ENCODE peak calls at places on chromosomes 5 and 9, in seven cellular contexts. One of them, this sample, is unnamed. For H3K4me1, the result is how much of the 10 kb centered on the place peaks cover.

GRCh38 chr9:98378206-98379193 is 123.1 kb upstream of the TBC1D2 start:
- DNase-seq in CD8-positive, alpha-beta T cell: no peak
- DNase-seq in cardiac muscle cell: peak
- DNase-seq in ovary: no peak
- DNase-seq in colonic mucosa: no peak
- DNase-seq in A549: no peak
- DNase-seq in left ventricle myocardium inferior: no peak
- DNase-seq in this sample: no peak

GRCh38 chr9:21110708-21111576 is 30.7 kb downstream of the IFNW1 start:
- DNase-seq in CD8-positive, alpha-beta T cell: peak
- DNase-seq in cardiac muscle cell: peak
- DNase-seq in ovary: no peak
- DNase-seq in colonic mucosa: no peak
- DNase-seq in A549: peak
- DNase-seq in left ventricle myocardium inferior: no peak
- DNase-seq in this sample: no peak

GRCh38 chr5:83401122-83401620 is 70.4 kb upstream of the VCAN start:
- DNase-seq in CD8-positive, alpha-beta T cell: no peak
- DNase-seq in cardiac muscle cell: peak
- DNase-seq in ovary: no peak
- DNase-seq in colonic mucosa: no peak
- DNase-seq in A549: no peak
- DNase-seq in left ventricle myocardium inferior: no peak
- DNase-seq in this sample: no peak

GRCh38 chr5:14444988-14445387 is 136.6 kb upstream of the OTULINL start:
- DNase-seq in CD8-positive, alpha-beta T cell: no peak
- DNase-seq in cardiac muscle cell: no peak
- DNase-seq in ovary: no peak
- DNase-seq in colonic mucosa: peak
- DNase-seq in A549: no peak
- DNase-seq in left ventricle myocardium inferior: no peak
- DNase-seq in this sample: no peak

GRCh38 chr5:114524221-114524620 is 162.4 kb downstream of the KCNN2 start:
- DNase-seq in CD8-positive, alpha-beta T cell: no peak
- DNase-seq in cardiac muscle cell: no peak
- DNase-seq in ovary: no peak
- DNase-seq in colonic mucosa: no peak
- DNase-seq in A549: no peak
- DNase-seq in left ventricle myocardium inferior: no peak
- DNase-seq in this sample: no peak

GRCh38 chr5:14870347-14871083 is 1.1 kb downstream of the ANKH start:
- DNase-seq in CD8-positive, alpha-beta T cell: peak
- DNase-seq in cardiac muscle cell: no peak
- DNase-seq in ovary: peak
- DNase-seq in colonic mucosa: peak
- DNase-seq in A549: no peak
- DNase-seq in left ventricle myocardium inferior: peak
- DNase-seq in this sample: no peak

GRCh38 chr5:37722236-37723146 is 117.3 kb downstream of the GDNF start:
- DNase-seq in CD8-positive, alpha-beta T cell: no peak
- DNase-seq in cardiac muscle cell: peak
- DNase-seq in ovary: no peak
- DNase-seq in colonic mucosa: no peak
- DNase-seq in A549: peak
- DNase-seq in left ventricle myocardium inferior: no peak
- DNase-seq in this sample: no peak

GRCh38 chr9:16344343-16344742 is 526.1 kb downstream of the BNC2 start:
- DNase-seq in CD8-positive, alpha-beta T cell: no peak
- DNase-seq in cardiac muscle cell: peak
- DNase-seq in ovary: peak
- DNase-seq in colonic mucosa: no peak
- DNase-seq in A549: peak
- DNase-seq in left ventricle myocardium inferior: no peak
- DNase-seq in this sample: no peak

GRCh38 chr5:108620516-108620915 is 127.2 kb upstream of the FER start:
- DNase-seq in CD8-positive, alpha-beta T cell: no peak
- DNase-seq in cardiac muscle cell: no peak
- DNase-seq in ovary: no peak
- DNase-seq in colonic mucosa: no peak
- DNase-seq in A549: no peak
- DNase-seq in left ventricle myocardium inferior: no peak
- DNase-seq in this sample: no peak

GRCh38 chr5:170267431-170268152 is 30.0 kb downstream of the LCP2 start:
- DNase-seq in CD8-positive, alpha-beta T cell: peak
- DNase-seq in cardiac muscle cell: peak
- DNase-seq in ovary: peak
- DNase-seq in colonic mucosa: peak
- DNase-seq in A549: peak
- DNase-seq in left ventricle myocardium inferior: peak
- DNase-seq in this sample: peak

GRCh38 chr9:89360465-89360864 is 42.2 kb downstream of the SECISBP2 start:
- DNase-seq in CD8-positive, alpha-beta T cell: no peak
- DNase-seq in cardiac muscle cell: no peak
- DNase-seq in ovary: no peak
- DNase-seq in colonic mucosa: no peak
- DNase-seq in A549: no peak
- DNase-seq in left ventricle myocardium inferior: no peak
- DNase-seq in this sample: peak

GRCh38 chr5:94618029-94618492 is 343 bp downstream of the KIAA0825 start:
- DNase-seq in CD8-positive, alpha-beta T cell: no peak
- DNase-seq in cardiac muscle cell: peak
- DNase-seq in ovary: peak
- DNase-seq in colonic mucosa: peak
- DNase-seq in A549: peak
- DNase-seq in left ventricle myocardium inferior: peak
- DNase-seq in this sample: peak

GRCh38 chr5:32274548-32275420 is 38.0 kb downstream of the MTMR12 start:
- DNase-seq in CD8-positive, alpha-beta T cell: no peak
- DNase-seq in cardiac muscle cell: peak
- DNase-seq in ovary: peak
- DNase-seq in colonic mucosa: no peak
- DNase-seq in A549: no peak
- DNase-seq in left ventricle myocardium inferior: no peak
- DNase-seq in this sample: no peak

GRCh38 chr9:100577776-100578448 is at the start of gene CAVIN4:
- DNase-seq in CD8-positive, alpha-beta T cell: no peak
- DNase-seq in cardiac muscle cell: peak
- DNase-seq in ovary: no peak
- DNase-seq in colonic mucosa: no peak
- DNase-seq in A549: no peak
- DNase-seq in left ventricle myocardium inferior: no peak
- DNase-seq in this sample: no peak

GRCh38 chr5:173053041-173053440 is 3.1 kb upstream of the CREBRF start:
- DNase-seq in CD8-positive, alpha-beta T cell: no peak
- DNase-seq in cardiac muscle cell: no peak
- DNase-seq in ovary: no peak
- DNase-seq in colonic mucosa: no peak
- DNase-seq in A549: no peak
- DNase-seq in left ventricle myocardium inferior: no peak
- DNase-seq in this sample: no peak

GRCh38 chr5:90161399-90161798 is 248.2 kb downstream of the CETN3 start:
- DNase-seq in CD8-positive, alpha-beta T cell: no peak
- DNase-seq in cardiac muscle cell: peak
- DNase-seq in ovary: peak
- DNase-seq in colonic mucosa: no peak
- DNase-seq in A549: peak
- DNase-seq in left ventricle myocardium inferior: peak
- DNase-seq in this sample: peak

GRCh38 chr9:1207681-1208080 is 157.5 kb downstream of the DMRT2 start:
- DNase-seq in CD8-positive, alpha-beta T cell: no peak
- DNase-seq in cardiac muscle cell: no peak
- DNase-seq in ovary: no peak
- DNase-seq in colonic mucosa: no peak
- DNase-seq in A549: no peak
- DNase-seq in left ventricle myocardium inferior: no peak
- DNase-seq in this sample: no peak

GRCh38 chr5:172775326-172776234 is 4.6 kb upstream of the DUSP1 start:
- DNase-seq in CD8-positive, alpha-beta T cell: no peak
- DNase-seq in cardiac muscle cell: peak
- DNase-seq in ovary: peak
- DNase-seq in colonic mucosa: peak
- DNase-seq in A549: peak
- DNase-seq in left ventricle myocardium inferior: peak
- DNase-seq in this sample: no peak

GRCh38 chr9:125455132-125455531 is 193.5 kb downstream of the GAPVD1 start:
- DNase-seq in CD8-positive, alpha-beta T cell: no peak
- DNase-seq in cardiac muscle cell: no peak
- DNase-seq in ovary: no peak
- DNase-seq in colonic mucosa: no peak
- DNase-seq in A549: no peak
- DNase-seq in left ventricle myocardium inferior: no peak
- DNase-seq in this sample: no peak

GRCh38 chr5:124744170-124744911 is 2.1 kb downstream of the ZNF608 start:
- DNase-seq in CD8-positive, alpha-beta T cell: no peak
- DNase-seq in cardiac muscle cell: peak
- DNase-seq in ovary: peak
- DNase-seq in colonic mucosa: peak
- DNase-seq in A549: no peak
- DNase-seq in left ventricle myocardium inferior: peak
- DNase-seq in this sample: peak

GRCh38 chr9:131370638-131371037 is 23.2 kb upstream of the PRRC2B start:
- DNase-seq in CD8-positive, alpha-beta T cell: no peak
- DNase-seq in cardiac muscle cell: no peak
- DNase-seq in ovary: no peak
- DNase-seq in colonic mucosa: no peak
- DNase-seq in A549: no peak
- DNase-seq in left ventricle myocardium inferior: no peak
- DNase-seq in this sample: no peak

GRCh38 chr5:163565931-163566608 is 60.7 kb downstream of the MAT2B start:
- DNase-seq in CD8-positive, alpha-beta T cell: peak
- DNase-seq in cardiac muscle cell: peak
- DNase-seq in ovary: no peak
- DNase-seq in colonic mucosa: peak
- DNase-seq in A549: peak
- DNase-seq in left ventricle myocardium inferior: no peak
- DNase-seq in this sample: peak

GRCh38 chr5:96340357-96340756 is 92.7 kb downstream of the PCSK1 start:
- DNase-seq in CD8-positive, alpha-beta T cell: no peak
- DNase-seq in cardiac muscle cell: peak
- DNase-seq in ovary: no peak
- DNase-seq in colonic mucosa: no peak
- DNase-seq in A549: no peak
- DNase-seq in left ventricle myocardium inferior: no peak
- DNase-seq in this sample: no peak
- H3K27ac ChIP-seq in CD8-positive, alpha-beta T cell: no peak
- H3K27ac ChIP-seq in cardiac muscle cell: no peak
- H3K27ac ChIP-seq in ovary: no peak
- H3K27ac ChIP-seq in colonic mucosa: no peak
- H3K27ac ChIP-seq in A549: peak
- H3K27ac ChIP-seq in left ventricle myocardium inferior: no peak
- H3K27ac ChIP-seq in this sample: peak

GRCh38 chr9:110140276-110140675 is 67.7 kb downstream of the C9orf152 start:
- DNase-seq in CD8-positive, alpha-beta T cell: no peak
- DNase-seq in cardiac muscle cell: no peak
- DNase-seq in ovary: no peak
- DNase-seq in colonic mucosa: no peak
- DNase-seq in A549: no peak
- DNase-seq in left ventricle myocardium inferior: no peak
- DNase-seq in this sample: no peak
- TF ChIP-seq CTCF in CD8-positive, alpha-beta T cell: no peak
- TF ChIP-seq CTCF in cardiac muscle cell: no peak
- TF ChIP-seq CTCF in ovary: no peak
- TF ChIP-seq CTCF in colonic mucosa: no peak
- TF ChIP-seq CTCF in A549: no peak
- TF ChIP-seq CTCF in left ventricle myocardium inferior: peak
- TF ChIP-seq CTCF in this sample: no peak

GRCh38 chr9:35652829-35653209 is 2.1 kb upstream of the SIT1 start:
- DNase-seq in CD8-positive, alpha-beta T cell: no peak
- DNase-seq in cardiac muscle cell: no peak
- DNase-seq in ovary: no peak
- DNase-seq in colonic mucosa: no peak
- DNase-seq in A549: no peak
- DNase-seq in left ventricle myocardium inferior: no peak
- DNase-seq in this sample: peak

GRCh38 chr9:35650341-35651158 is at the start of gene SIT1:
- DNase-seq in CD8-positive, alpha-beta T cell: peak
- DNase-seq in cardiac muscle cell: no peak
- DNase-seq in ovary: no peak
- DNase-seq in colonic mucosa: no peak
- DNase-seq in A549: no peak
- DNase-seq in left ventricle myocardium inferior: no peak
- DNase-seq in this sample: no peak

GRCh38 chr9:35651964-35652828 is 1.5 kb upstream of the SIT1 start:
- DNase-seq in CD8-positive, alpha-beta T cell: no peak
- DNase-seq in cardiac muscle cell: peak
- DNase-seq in ovary: no peak
- DNase-seq in colonic mucosa: peak
- DNase-seq in A549: peak
- DNase-seq in left ventricle myocardium inferior: no peak
- DNase-seq in this sample: peak

GRCh38 chr9:35646583-35647265 is 4.0 kb downstream of the SIT1 start:
- DNase-seq in CD8-positive, alpha-beta T cell: peak
- DNase-seq in cardiac muscle cell: peak
- DNase-seq in ovary: peak
- DNase-seq in colonic mucosa: peak
- DNase-seq in A549: peak
- DNase-seq in left ventricle myocardium inferior: peak
- DNase-seq in this sample: peak

DNA sequence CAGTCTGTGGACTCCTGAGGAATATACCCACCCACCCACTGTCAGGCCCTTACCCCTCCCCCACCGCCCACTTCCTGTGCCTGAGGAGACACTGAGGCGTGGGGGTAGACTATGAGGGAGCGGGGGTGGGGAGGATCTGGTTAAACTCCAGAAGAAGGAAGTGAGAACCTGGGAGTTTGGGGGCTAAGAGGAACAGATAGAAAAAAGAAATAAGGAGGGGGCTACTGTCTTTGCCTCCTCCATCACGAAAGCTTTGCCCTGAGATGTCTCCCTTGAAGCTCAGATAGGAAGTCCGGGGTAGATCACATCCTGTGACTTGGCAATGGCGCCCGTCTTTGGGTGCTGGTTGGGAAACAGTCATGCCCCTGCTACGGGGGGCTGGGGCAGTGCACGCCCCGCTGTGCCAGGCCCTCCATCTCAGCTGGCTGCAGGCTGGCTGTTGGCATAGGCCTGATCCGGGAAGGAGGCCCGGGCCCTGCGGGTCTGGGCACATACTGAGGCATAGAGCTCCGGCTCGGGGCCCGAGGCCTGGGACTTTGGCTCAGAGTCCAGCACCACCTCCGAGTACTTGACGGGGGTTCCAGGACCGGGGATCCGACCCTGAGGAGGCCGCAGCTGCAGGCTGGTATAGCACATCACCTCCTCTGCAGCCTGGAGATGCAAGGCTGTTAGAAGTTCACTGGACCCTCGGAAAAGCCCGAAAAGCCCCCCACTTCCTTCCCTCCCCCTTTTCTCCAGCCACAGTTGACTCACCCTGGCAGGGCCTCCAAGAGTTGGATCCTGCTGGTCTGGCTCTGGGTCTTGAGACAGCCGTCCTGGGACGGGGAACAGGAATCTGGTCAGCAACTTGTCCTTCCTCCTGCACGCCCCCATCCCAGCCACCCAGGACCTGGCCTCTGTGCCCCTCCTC is 1.0 kb downstream of the SIT1 start:
- DNase-seq in CD8-positive, alpha-beta T cell: peak
- DNase-seq in cardiac muscle cell: peak
- DNase-seq in ovary: no peak
- DNase-seq in colonic mucosa: no peak
- DNase-seq in A549: no peak
- DNase-seq in left ventricle myocardium inferior: no peak
- DNase-seq in this sample: no peak
- H3K4me1 ChIP-seq in CD8-positive, alpha-beta T cell: half or more
- H3K4me1 ChIP-seq in cardiac muscle cell: under half
- H3K4me1 ChIP-seq in ovary: under half
- H3K4me1 ChIP-seq in colonic mucosa: under half
- H3K4me1 ChIP-seq in A549: under half
- H3K4me1 ChIP-seq in left ventricle myocardium inferior: under half
- H3K4me1 ChIP-seq in this sample: under half

GRCh38 chr9:92164490-92164889 is 49.3 kb upstream of the SPTLC1 start:
- DNase-seq in CD8-positive, alpha-beta T cell: no peak
- DNase-seq in cardiac muscle cell: no peak
- DNase-seq in ovary: no peak
- DNase-seq in colonic mucosa: no peak
- DNase-seq in A549: no peak
- DNase-seq in left ventricle myocardium inferior: no peak
- DNase-seq in this sample: no peak
- H3K27ac ChIP-seq in CD8-positive, alpha-beta T cell: no peak
- H3K27ac ChIP-seq in cardiac muscle cell: no peak
- H3K27ac ChIP-seq in ovary: no peak
- H3K27ac ChIP-seq in colonic mucosa: no peak
- H3K27ac ChIP-seq in A549: no peak
- H3K27ac ChIP-seq in left ventricle myocardium inferior: no peak
- H3K27ac ChIP-seq in this sample: no peak